ENCODE peak calls at places on chromosomes 5 and 9, in four cellular contexts. P is fibroblast of mammary gland; L is hypothalamus; A is activated T-helper 9 cell treated with anti-CD3 and anti-CD28 coated beads, Interleukin-2, amount 50 U/mL, for 16 hours. E is an unnamed sample.
A peak's percentile ranks its signal among the peaks of the same experiment; 100 is the strongest.

GRCh38 chr9:121935744-121936143 is 157.4 kb downstream of the TTLL11 start:
- DNase-seq in P (no peak), L (no peak), A (no peak), E (no peak)

GRCh38 chr9:15144567-15145174 is 162.3 kb downstream of the TTC39B start:
- DNase-seq in P (peak; percentile 71), L (no peak), A (no peak), E (no peak)

GRCh38 chr5:2006193-2006970 is 123.7 kb upstream of the IRX4 start:
- DNase-seq in P (no peak), L (no peak), A (no peak), E (no peak)

GRCh38 chr9:27888661-27889295 is 315.5 kb upstream of the C9orf72 start:
- DNase-seq in P (peak; percentile 1), L (no peak), A (no peak), E (peak; percentile 11)

GRCh38 chr5:99901972-99902371 is 633.2 kb upstream of the FAM174A start:
- DNase-seq in P (no peak), L (no peak), A (no peak), E (no peak)

GRCh38 chr5:15926586-15926985 is 253.0 kb downstream of the MARCHF11 start:
- DNase-seq in P (no peak), L (no peak), A (no peak), E (no peak)

GRCh38 chr5:142872795-142873194 is 102.6 kb downstream of the ARHGAP26 start:
- DNase-seq in P (peak; percentile 70), L (no peak), A (no peak), E (no peak)

GRCh38 chr5:149549461-149550266 is 1.6 kb downstream of the CSNK1A1 start:
- DNase-seq in P (peak; percentile 70), L (peak; percentile 44), A (peak; percentile 3), E (peak; percentile 14)

GRCh38 chr9:136557036-136557435 is 11.2 kb upstream of the NOTCH1 start:
- DNase-seq in P (no peak), L (no peak), A (no peak), E (no peak)

GRCh38 chr5:125058185-125058826 is 311.9 kb upstream of the ZNF608 start:
- DNase-seq in P (peak; percentile 51), L (no peak), A (no peak), E (no peak)

GRCh38 chr5:98933446-98934072 is 4.8 kb upstream of the CHD1 start:
- DNase-seq in P (no peak), L (no peak), A (no peak), E (no peak)

GRCh38 chr5:127358782-127359181 is 68.2 kb downstream of the MEGF10 start:
- DNase-seq in P (peak; percentile 53), L (no peak), A (no peak), E (no peak)

GRCh38 chr5:139669681-139670368 is 21.7 kb downstream of the CXXC5 start:
- DNase-seq in P (no peak), L (peak; percentile 67), A (no peak), E (peak; percentile 70)

GRCh38 chr9:133968966-133969617 is 23.0 kb downstream of the VAV2 start:
- DNase-seq in P (no peak), L (no peak), A (no peak), E (no peak)

GRCh38 chr9:14616188-14616982 is 76.8 kb downstream of the ZDHHC21 start:
- DNase-seq in P (peak; percentile 77), L (no peak), A (no peak), E (no peak)

GRCh38 chr9:2227468-2227867 is 212.3 kb downstream of the SMARCA2 start:
- DNase-seq in P (peak; percentile 83), L (no peak), A (no peak), E (no peak)

GRCh38 chr9:118992813-118993747 is 376.2 kb downstream of the BRINP1 start:
- DNase-seq in P (peak; percentile 50), L (no peak), A (no peak), E (no peak)

GRCh38 chr5:62742214-62742613 is 163.6 kb downstream of the LRRC70 start:
- DNase-seq in P (no peak), L (no peak), A (no peak), E (no peak)

GRCh38 chr5:110900829-110901228 is 162.0 kb downstream of the SLC25A46 start:
- DNase-seq in P (peak; percentile 92), L (no peak), A (no peak), E (no peak)

GRCh38 chr9:12816656-12817101 is 41.9 kb downstream of the LURAP1L start:
- DNase-seq in P (no peak), L (no peak), A (no peak), E (no peak)

GRCh38 chr5:16609412-16609811 is 7.4 kb downstream of the RETREG1 start:
- DNase-seq in P (no peak), L (no peak), A (no peak), E (no peak)

GRCh38 chr9:126208359-126208758 is 118.3 kb upstream of the MVB12B start:
- DNase-seq in P (no peak), L (no peak), A (no peak), E (no peak)

GRCh38 chr5:124655943-124656459 is 90.4 kb downstream of the ZNF608 start:
- DNase-seq in P (peak; percentile 92), L (no peak), A (no peak), E (no peak)

GRCh38 chr5:10453564-10453963 is 11.9 kb downstream of the ROPN1L start:
- DNase-seq in P (peak; percentile 16), L (no peak), A (no peak), E (no peak)

GRCh38 chr5:145775411-145775810 is 59.7 kb downstream of the PRELID2 start:
- DNase-seq in P (no peak), L (no peak), A (no peak), E (no peak)

GRCh38 chr5:68368280-68368679 is 152.7 kb downstream of the PIK3R1 start:
- DNase-seq in P (peak; percentile 53), L (no peak), A (no peak), E (no peak)

GRCh38 chr5:142118421-142118686 is 9.8 kb downstream of the NDFIP1 start:
- DNase-seq in P (no peak), L (no peak), A (no peak), E (no peak)

GRCh38 chr5:26486631-26487030 is 551.8 kb downstream of the CDH9 start:
- DNase-seq in P (no peak), L (no peak), A (no peak), E (no peak)

GRCh38 chr5:75052461-75053285 is at the start of gene GCNT4:
- DNase-seq in P (peak; percentile 24), L (no peak), A (no peak), E (peak; percentile 27)

GRCh38 chr5:35487255-35488035 is 130.2 kb upstream of the SPEF2 start:
- DNase-seq in P (no peak), L (no peak), A (no peak), E (no peak)

GRCh38 chr5:106755066-106755465 is 915.7 kb downstream of the EFNA5 start:
- DNase-seq in P (no peak), L (no peak), A (no peak), E (no peak)

GRCh38 chr9:114621975-114622609 is 11.0 kb downstream of the TMEM268 start:
- DNase-seq in P (peak; percentile 87), L (no peak), A (no peak), E (no peak)

GRCh38 chr9:137374131-137374845 is 48.7 kb downstream of the EXD3 start:
- DNase-seq in P (no peak), L (no peak), A (no peak), E (no peak)

GRCh38 chr5:7668161-7668560 is 182.8 kb downstream of the CFAP90 start:
- DNase-seq in P (no peak), L (no peak), A (no peak), E (no peak)

GRCh38 chr5:118125687-118126086 is 862.7 kb downstream of the DTWD2 start:
- DNase-seq in P (no peak), L (no peak), A (no peak), E (no peak)

E was measured in stimulated activated effector memory CD8-positive, alpha-beta T cell treated with anti-CD3 and anti-CD28 coated beads, Interleukin-12 subunit alpha, Interleukin-12 subunit beta, amount 100 ng/mL, for 72 hours.